ENCODE peak calls at places on chromosomes 11 and 22, in four cellular contexts. H is GM12878, X is H1, F is HepG2. Q is an unnamed sample.

GRCh38 chr11:86919557-86920210 is 35.5 kb downstream of the FZD4 start:
- DNase-seq in H (no peak), X (no peak), F (peak), Q (peak)

GRCh38 chr22:36951746-36952145 is 38.3 kb downstream of the CSF2RB start:
- DNase-seq in H (no peak), X (no peak), F (no peak), Q (no peak)

GRCh38 chr11:75432911-75433321 is at the start of gene KLHL35:
- DNase-seq in H (no peak), X (no peak), F (no peak), Q (no peak)

GRCh38 chr11:64233913-64234839 is at the start of gene VEGFB:
- DNase-seq in H (no peak), X (peak), F (no peak), Q (peak)

GRCh38 chr11:117462848-117463247 is 135.2 kb downstream of the CEP164 start:
- DNase-seq in H (no peak), X (no peak), F (no peak), Q (no peak)

GRCh38 chr11:1231396-1232327 is 8.8 kb downstream of the MUC5B start:
- DNase-seq in H (no peak), X (peak), F (no peak), Q (peak)

GRCh38 chr11:1523779-1524178 is 37.2 kb upstream of the MOB2 start:
- DNase-seq in H (no peak), X (no peak), F (no peak), Q (no peak)

GRCh38 chr11:14015711-14016110 is 53.2 kb downstream of the SPON1 start:
- DNase-seq in H (no peak), X (no peak), F (peak), Q (no peak)

GRCh38 chr11:47977651-47978050 is 2.7 kb upstream of the PTPRJ start:
- DNase-seq in H (no peak), X (no peak), F (no peak), Q (no peak)

GRCh38 chr11:134758342-134758931 is 346.4 kb upstream of the B3GAT1 start:
- DNase-seq in H (no peak), X (no peak), F (no peak), Q (no peak)
- TF ChIP-seq TCF12 in H (no peak), X (no peak), F (no peak), Q (no peak)

GRCh38 chr11:15627560-15627959 is 512.8 kb downstream of the INSC start:
- DNase-seq in H (no peak), X (no peak), F (no peak), Q (no peak)
- TF ChIP-seq TCF12 in H (no peak), X (no peak), F (no peak), Q (no peak)

DNA sequence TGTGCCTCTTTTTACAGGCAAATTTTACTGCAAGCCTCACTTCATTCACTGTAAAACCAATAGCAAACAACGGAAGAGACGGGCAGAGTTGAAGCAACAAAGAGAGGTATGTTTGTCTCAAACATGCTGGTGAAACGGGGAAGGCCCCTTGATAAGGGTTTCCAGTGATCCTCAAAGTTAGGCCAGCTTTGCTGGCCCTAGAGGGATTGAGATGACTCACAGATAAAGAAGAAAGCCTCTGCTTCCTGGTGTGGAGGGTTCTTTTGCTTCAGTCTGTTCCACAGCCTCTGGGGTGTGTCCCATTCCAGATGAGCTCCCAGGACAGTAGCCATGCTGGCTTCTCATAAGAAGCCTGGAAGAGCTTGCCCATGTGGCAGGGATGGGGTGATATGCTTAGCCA is 118.9 kb upstream of the PARVA start:
- DNase-seq in H (no peak), X (no peak), F (peak), Q (no peak)
- TF ChIP-seq TCF12 in H (no peak), X (no peak), F (no peak), Q (no peak)

DNA sequence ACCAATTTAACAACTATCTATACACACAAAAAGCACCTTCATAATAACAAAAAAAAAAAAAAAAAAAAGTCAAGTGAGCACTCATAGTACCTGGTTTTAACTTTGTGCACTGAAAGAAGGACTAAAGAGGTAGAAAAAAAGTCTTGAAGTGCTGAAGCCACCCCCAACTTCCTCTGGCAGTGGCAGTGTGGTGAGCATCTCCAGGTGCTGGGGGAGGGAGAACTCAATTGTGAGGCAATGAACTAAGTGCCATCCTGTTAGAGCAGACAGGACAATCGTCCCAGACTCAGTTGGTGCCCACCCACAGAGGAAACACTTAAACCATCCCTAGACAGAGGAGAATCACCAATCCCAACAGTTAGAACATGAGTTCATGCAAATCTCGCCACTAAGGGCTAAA is 22.7 kb upstream of the OR52M1 start:
- DNase-seq in H (no peak), X (no peak), F (no peak), Q (no peak)
- TF ChIP-seq TCF12 in H (no peak), X (no peak), F (no peak), Q (no peak)

GRCh38 chr11:111373590-111373989 is 5.5 kb downstream of the POU2AF1 start:
- DNase-seq in H (no peak), X (peak), F (no peak), Q (no peak)
- TF ChIP-seq TCF12 in H (no peak), X (no peak), F (no peak), Q (no peak)

GRCh38 chr11:125174686-125175085 is 10.1 kb downstream of the PKNOX2 start:
- DNase-seq in H (no peak), X (no peak), F (no peak), Q (no peak)
- TF ChIP-seq TCF12 in H (no peak), X (no peak), F (no peak), Q (no peak)

GRCh38 chr11:131495417-131495816 is 125.0 kb downstream of the NTM start:
- DNase-seq in H (no peak), X (no peak), F (no peak), Q (no peak)
- TF ChIP-seq TCF12 in H (no peak), X (no peak), F (no peak), Q (no peak)

GRCh38 chr11:30990625-30991348 is 378.8 kb downstream of the DCDC1 start:
- DNase-seq in H (no peak), X (no peak), F (no peak), Q (no peak)
- TF ChIP-seq TCF12 in H (no peak), X (no peak), F (no peak), Q (no peak)

GRCh38 chr11:25441432-25441831 is 890.5 kb upstream of the ANO3 start:
- DNase-seq in H (no peak), X (no peak), F (no peak), Q (no peak)
- TF ChIP-seq TCF12 in H (no peak), X (no peak), F (no peak), Q (no peak)

Q was measured in SK-N-SH.